ENCODE peak calls at places on chromosomes 4 and X, in five cellular contexts. One of them, this sample, is unnamed. For H3K4me1, the result is how much of the 10 kb centered on the place peaks cover.

GRCh38 chr4:83125738-83126141 is 11.2 kb upstream of the PLAC8 start:
- DNase-seq in mesendoderm: no peak
- DNase-seq in astrocyte: no peak
- DNase-seq in DND-41: peak
- DNase-seq in HepG2: no peak
- DNase-seq in this sample: no peak

GRCh38 chrX:155767101-155767878 is 113.9 kb upstream of the VAMP7 start:
- DNase-seq in mesendoderm: peak
- DNase-seq in astrocyte: peak
- DNase-seq in DND-41: peak
- DNase-seq in HepG2: no peak
- DNase-seq in this sample: peak

GRCh38 chrX:133440081-133440796 is 24.9 kb upstream of the GPC4 start:
- DNase-seq in mesendoderm: peak
- DNase-seq in astrocyte: no peak
- DNase-seq in DND-41: no peak
- DNase-seq in HepG2: no peak
- DNase-seq in this sample: peak

GRCh38 chrX:23228950-23229448 is 105.7 kb upstream of the PTCHD1 start:
- DNase-seq in mesendoderm: peak
- DNase-seq in astrocyte: no peak
- DNase-seq in DND-41: no peak
- DNase-seq in HepG2: no peak
- DNase-seq in this sample: peak

GRCh38 chr4:74394476-74395136 is 29.7 kb downstream of the EREG start:
- DNase-seq in mesendoderm: peak
- DNase-seq in astrocyte: peak
- DNase-seq in DND-41: no peak
- DNase-seq in HepG2: no peak
- DNase-seq in this sample: no peak

GRCh38 chr4:1599491-1600210 is 84.5 kb downstream of the FAM53A start:
- DNase-seq in mesendoderm: no peak
- DNase-seq in astrocyte: no peak
- DNase-seq in DND-41: peak
- DNase-seq in HepG2: no peak
- DNase-seq in this sample: no peak

GRCh38 chr4:113635739-113636437 is 125.7 kb downstream of the CAMK2D start:
- DNase-seq in mesendoderm: no peak
- DNase-seq in astrocyte: peak
- DNase-seq in DND-41: no peak
- DNase-seq in HepG2: no peak
- DNase-seq in this sample: no peak

GRCh38 chr4:174340714-174341113 is 57.0 kb downstream of the CEP44 start:
- DNase-seq in mesendoderm: no peak
- DNase-seq in astrocyte: no peak
- DNase-seq in DND-41: no peak
- DNase-seq in HepG2: no peak
- DNase-seq in this sample: no peak

GRCh38 chr4:48944659-48945290 is 38.2 kb upstream of the OCIAD2 start:
- DNase-seq in mesendoderm: peak
- DNase-seq in astrocyte: no peak
- DNase-seq in DND-41: peak
- DNase-seq in HepG2: peak
- DNase-seq in this sample: peak

GRCh38 chrX:48934581-48935331 is 15.9 kb upstream of the PIM2 start:
- DNase-seq in mesendoderm: no peak
- DNase-seq in astrocyte: no peak
- DNase-seq in DND-41: no peak
- DNase-seq in HepG2: no peak
- DNase-seq in this sample: no peak

GRCh38 chrX:69137371-69137881 is 27.8 kb downstream of the PJA1 start:
- DNase-seq in mesendoderm: peak
- DNase-seq in astrocyte: peak
- DNase-seq in DND-41: no peak
- DNase-seq in HepG2: no peak
- DNase-seq in this sample: peak

GRCh38 chr4:110139815-110140214 is 58.6 kb downstream of the ELOVL6 start:
- DNase-seq in mesendoderm: peak
- DNase-seq in astrocyte: no peak
- DNase-seq in DND-41: no peak
- DNase-seq in HepG2: no peak
- DNase-seq in this sample: no peak

GRCh38 chrX:47221756-47222155 is 3.3 kb downstream of the CDK16 start:
- DNase-seq in mesendoderm: no peak
- DNase-seq in astrocyte: no peak
- DNase-seq in DND-41: no peak
- DNase-seq in HepG2: no peak
- DNase-seq in this sample: no peak

GRCh38 chr4:136742330-136742729 is 790.0 kb downstream of the PCDH18 start:
- DNase-seq in mesendoderm: no peak
- DNase-seq in astrocyte: peak
- DNase-seq in DND-41: no peak
- DNase-seq in HepG2: no peak
- DNase-seq in this sample: no peak
- H3K4me3 ChIP-seq in mesendoderm: no peak
- H3K4me3 ChIP-seq in astrocyte: no peak
- H3K4me3 ChIP-seq in DND-41: no peak
- H3K4me3 ChIP-seq in HepG2: no peak
- H3K4me3 ChIP-seq in this sample: no peak

GRCh38 chr4:76543378-76543777 is 108.3 kb downstream of the SHROOM3 start:
- DNase-seq in mesendoderm: no peak
- DNase-seq in astrocyte: no peak
- DNase-seq in DND-41: no peak
- DNase-seq in HepG2: no peak
- DNase-seq in this sample: no peak
- H3K4me1 ChIP-seq in mesendoderm: under half
- H3K4me1 ChIP-seq in astrocyte: under half
- H3K4me1 ChIP-seq in DND-41: under half
- H3K4me1 ChIP-seq in HepG2: under half
- H3K4me1 ChIP-seq in this sample: under half

GRCh38 chr4:67604029-67604381 is 45.5 kb downstream of the STAP1 start:
- DNase-seq in mesendoderm: no peak
- DNase-seq in astrocyte: no peak
- DNase-seq in DND-41: no peak
- DNase-seq in HepG2: no peak
- DNase-seq in this sample: no peak

GRCh38 chr4:67603310-67604028 is 44.9 kb downstream of the STAP1 start:
- DNase-seq in mesendoderm: peak
- DNase-seq in astrocyte: no peak
- DNase-seq in DND-41: no peak
- DNase-seq in HepG2: no peak
- DNase-seq in this sample: peak

GRCh38 chr4:67608047-67608446 is 49.5 kb downstream of the STAP1 start:
- DNase-seq in mesendoderm: no peak
- DNase-seq in astrocyte: no peak
- DNase-seq in DND-41: no peak
- DNase-seq in HepG2: no peak
- DNase-seq in this sample: no peak
- H3K9ac ChIP-seq in mesendoderm: no peak
- H3K9ac ChIP-seq in astrocyte: no peak
- H3K9ac ChIP-seq in DND-41: no peak
- H3K9ac ChIP-seq in HepG2: no peak
- H3K9ac ChIP-seq in this sample: no peak

GRCh38 chr4:100190643-100191600 is 654 bp upstream of the DDIT4L start:
- DNase-seq in mesendoderm: peak
- DNase-seq in astrocyte: no peak
- DNase-seq in DND-41: no peak
- DNase-seq in HepG2: no peak
- DNase-seq in this sample: peak
- H3K4me3 ChIP-seq in mesendoderm: peak
- H3K4me3 ChIP-seq in astrocyte: peak
- H3K4me3 ChIP-seq in DND-41: no peak
- H3K4me3 ChIP-seq in HepG2: no peak
- H3K4me3 ChIP-seq in this sample: peak